ENCODE peak calls at places on chromosomes 6 and 20, in ten cellular contexts. Y is left lung; V is GM23248; I is mesenchymal stem cell; R is pancreas; C is heart left ventricle; T is neural progenitor cell; S is HepG2; H is effector memory CD4-positive, alpha-beta T cell; D is endodermal cell. N is an unnamed sample. For H3K4me1 and H3K36me3, the result is how much of the 10 kb centered on the place peaks cover.

GRCh38 chr6:160974304-160974771 is 17.2 kb upstream of the MAP3K4 start:
- DNase-seq in Y (peak), V (peak), I (peak), R (peak), C (peak), T (no peak), S (no peak), H (no peak), D (no peak), N (peak)

GRCh38 chr6:1197309-1197708 is 114.6 kb upstream of the FOXQ1 start:
- DNase-seq in Y (no peak), V (no peak), I (no peak), R (no peak), C (no peak), T (no peak), S (no peak), H (no peak), D (no peak), N (no peak)

GRCh38 chr6:34181903-34182302 is 36.0 kb upstream of the GRM4 start:
- DNase-seq in Y (no peak), V (no peak), I (no peak), R (no peak), C (no peak), T (no peak), S (no peak), H (no peak), D (no peak), N (peak)

GRCh38 chr6:30886897-30887255 is 2.6 kb downstream of the DDR1 start:
- DNase-seq in Y (no peak), V (no peak), I (no peak), R (no peak), C (no peak), T (no peak), S (no peak), H (no peak), D (no peak), N (no peak)

GRCh38 chr20:21396921-21397340 is 395 bp downstream of the NKX2-4 start:
- DNase-seq in Y (no peak), V (peak), I (no peak), R (no peak), C (no peak), T (peak), S (no peak), H (no peak), D (peak), N (peak)

GRCh38 chr20:37392441-37393195 is 46.7 kb downstream of the SRC start:
- DNase-seq in Y (no peak), V (peak), I (no peak), R (no peak), C (no peak), T (peak), S (peak), H (no peak), D (peak), N (peak)

GRCh38 chr20:57476073-57476526 is 48.8 kb downstream of the CTCFL start:
- DNase-seq in Y (no peak), V (no peak), I (no peak), R (no peak), C (no peak), T (no peak), S (no peak), H (no peak), D (peak), N (peak)

GRCh38 chr6:161161889-161162624 is 111.8 kb downstream of the AGPAT4 start:
- DNase-seq in Y (no peak), V (peak), I (peak), R (no peak), C (no peak), T (no peak), S (no peak), H (no peak), D (no peak), N (no peak)

GRCh38 chr6:27492776-27493175 is 19.9 kb upstream of the ZNF184 start:
- DNase-seq in Y (no peak), V (no peak), I (no peak), R (no peak), C (no peak), T (no peak), S (no peak), H (no peak), D (no peak), N (no peak)

GRCh38 chr20:31673943-31674463 is 36.3 kb downstream of the COX4I2 start:
- DNase-seq in Y (no peak), V (no peak), I (no peak), R (no peak), C (no peak), T (no peak), S (no peak), H (no peak), D (no peak), N (no peak)

GRCh38 chr6:100134703-100135102 is 140.7 kb upstream of the MCHR2 start:
- DNase-seq in Y (no peak), V (peak), I (peak), R (no peak), C (no peak), T (no peak), S (no peak), H (no peak), D (no peak), N (no peak)

GRCh38 chr6:2030682-2031244 is 214.6 kb downstream of the GMDS start:
- DNase-seq in Y (no peak), V (no peak), I (no peak), R (no peak), C (no peak), T (no peak), S (no peak), H (no peak), D (no peak), N (no peak)

GRCh38 chr6:65671922-65672321 is 35.1 kb downstream of the EYS start:
- DNase-seq in Y (no peak), V (no peak), I (no peak), R (no peak), C (no peak), T (no peak), S (peak), H (no peak), D (no peak), N (no peak)

GRCh38 chr6:144194293-144194828 is 44.0 kb downstream of the STX11 start:
- DNase-seq in Y (no peak), V (no peak), I (no peak), R (no peak), C (no peak), T (no peak), S (no peak), H (no peak), D (no peak), N (no peak)

GRCh38 chr6:128882560-128882959 is 378 bp upstream of the LAMA2 start:
- DNase-seq in Y (no peak), V (peak), I (no peak), R (no peak), C (no peak), T (peak), S (no peak), H (no peak), D (peak), N (no peak)

GRCh38 chr6:129280719-129281118 is 397.8 kb downstream of the LAMA2 start:
- DNase-seq in Y (no peak), V (no peak), I (no peak), R (no peak), C (no peak), T (no peak), S (no peak), H (peak), D (no peak), N (no peak)

GRCh38 chr6:123742626-123743025 is 61.0 kb upstream of the NKAIN2 start:
- DNase-seq in Y (no peak), V (no peak), I (no peak), R (no peak), C (no peak), T (no peak), S (no peak), H (no peak), D (no peak), N (no peak)

GRCh38 chr20:59925894-59926293 is 7.5 kb downstream of the SYCP2 start:
- DNase-seq in Y (no peak), V (no peak), I (no peak), R (no peak), C (no peak), T (no peak), S (no peak), H (no peak), D (no peak), N (no peak)

GRCh38 chr6:16712931-16713484 is 48.3 kb downstream of the ATXN1 start:
- DNase-seq in Y (peak), V (peak), I (peak), R (no peak), C (no peak), T (no peak), S (no peak), H (no peak), D (peak), N (no peak)

GRCh38 chr6:163367388-163368183 is 46.9 kb upstream of the QKI start:
- DNase-seq in Y (peak), V (no peak), I (no peak), R (no peak), C (no peak), T (no peak), S (no peak), H (no peak), D (no peak), N (no peak)

GRCh38 chr20:53865905-53866786 is 204.2 kb downstream of the BCAS1 start:
- DNase-seq in Y (peak), V (peak), I (peak), R (peak), C (peak), T (peak), S (peak), H (no peak), D (peak), N (no peak)

GRCh38 chr20:45878076-45878731 is 2.8 kb upstream of the ZSWIM1 start:
- DNase-seq in Y (no peak), V (peak), I (no peak), R (no peak), C (no peak), T (no peak), S (no peak), H (no peak), D (no peak), N (peak)

GRCh38 chr20:15763344-15763743 is 809.9 kb downstream of the KIF16B start:
- DNase-seq in Y (no peak), V (peak), I (no peak), R (no peak), C (no peak), T (no peak), S (no peak), H (no peak), D (no peak), N (no peak)

GRCh38 chr6:1995521-1996110 is 249.8 kb downstream of the GMDS start:
- DNase-seq in Y (no peak), V (peak), I (no peak), R (no peak), C (no peak), T (no peak), S (no peak), H (no peak), D (no peak), N (no peak)

GRCh38 chr6:70338775-70339174 is 35.9 kb upstream of the COL9A1 start:
- DNase-seq in Y (no peak), V (no peak), I (no peak), R (no peak), C (no peak), T (no peak), S (no peak), H (no peak), D (no peak), N (no peak)

GRCh38 chr6:144678844-144679243 is 393.7 kb downstream of the UTRN start:
- DNase-seq in Y (no peak), V (peak), I (no peak), R (no peak), C (no peak), T (no peak), S (no peak), H (no peak), D (no peak), N (no peak)

GRCh38 chr6:3005874-3006273 is 6.2 kb downstream of the NQO2 start:
- DNase-seq in Y (no peak), V (no peak), I (no peak), R (no peak), C (no peak), T (no peak), S (no peak), H (no peak), D (peak), N (peak)

GRCh38 chr20:57475388-57476072 is 49.4 kb downstream of the CTCFL start:
- DNase-seq in Y (no peak), V (no peak), I (no peak), R (no peak), C (no peak), T (no peak), S (no peak), H (no peak), D (peak), N (peak)

GRCh38 chr6:150878347-150879213 is 13.1 kb downstream of the MTHFD1L start:
- DNase-seq in Y (no peak), V (no peak), I (no peak), R (no peak), C (no peak), T (peak), S (peak), H (no peak), D (peak), N (no peak)

GRCh38 chr6:48833916-48834315 is 629.1 kb downstream of the MMUT start:
- DNase-seq in Y (no peak), V (no peak), I (no peak), R (no peak), C (no peak), T (no peak), S (no peak), H (no peak), D (no peak), N (no peak)

GRCh38 chr6:16168121-16168520 is 39.2 kb downstream of the MYLIP start:
- DNase-seq in Y (peak), V (no peak), I (peak), R (no peak), C (no peak), T (no peak), S (no peak), H (no peak), D (no peak), N (no peak)

GRCh38 chr6:128519931-128520435 is 416 bp downstream of the PTPRK start:
- DNase-seq in Y (peak), V (peak), I (no peak), R (peak), C (no peak), T (no peak), S (no peak), H (no peak), D (peak), N (peak)

GRCh38 chr20:16615199-16615598 is 42.0 kb upstream of the KIF16B start:
- DNase-seq in Y (no peak), V (peak), I (peak), R (no peak), C (peak), T (no peak), S (no peak), H (no peak), D (no peak), N (no peak)

GRCh38 chr20:44405785-44406571 is 50.5 kb downstream of the HNF4A start:
- DNase-seq in Y (no peak), V (no peak), I (no peak), R (no peak), C (no peak), T (no peak), S (no peak), H (no peak), D (no peak), N (no peak)

GRCh38 chr6:14360565-14360964 is 243.0 kb downstream of the CD83 start:
- DNase-seq in Y (no peak), V (no peak), I (no peak), R (no peak), C (peak), T (no peak), S (no peak), H (no peak), D (no peak), N (no peak)
- H3K4me1 ChIP-seq in Y (under half), V (under half), I (under half), R (under half), C (under half), T (under half), S (under half), H (under half), D (under half), N (under half)

DNA sequence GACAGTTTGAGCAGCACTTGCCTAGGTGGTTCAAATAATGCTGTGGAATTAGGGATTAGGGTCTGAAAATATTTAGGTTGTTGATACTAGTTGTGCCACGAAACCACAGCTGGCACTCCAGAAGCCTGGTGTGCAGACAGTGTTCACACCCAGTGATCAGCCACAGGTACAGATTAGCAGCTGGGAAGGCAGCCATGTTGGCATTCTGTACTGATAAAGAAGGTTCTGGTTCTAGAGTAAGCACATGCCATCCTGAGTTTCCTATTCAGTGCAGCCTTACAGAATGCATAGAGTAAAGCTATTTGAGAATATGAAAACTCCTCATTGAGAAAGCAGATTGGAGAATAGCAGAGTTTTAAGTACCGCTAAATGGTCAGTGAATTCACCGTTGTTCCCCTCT is 30.0 kb downstream of the TMEM74B start:
- DNase-seq in Y (no peak), V (no peak), I (no peak), R (no peak), C (no peak), T (no peak), S (no peak), H (no peak), D (no peak), N (no peak)
- H3K36me3 ChIP-seq in Y (half or more), V (under half), I (half or more), R (under half), C (under half), T (under half), S (half or more), H (under half), D (under half), N (under half)

GRCh38 chr20:2124632-2125131 is 23.1 kb downstream of the STK35 start:
- DNase-seq in Y (no peak), V (no peak), I (no peak), R (no peak), C (no peak), T (no peak), S (no peak), H (no peak), D (no peak), N (no peak)
- H3K4me1 ChIP-seq in Y (under half), V (under half), I (under half), R (under half), C (under half), T (under half), S (under half), H (under half), D (under half), N (under half)

GRCh38 chr6:38681850-38682249 is 21.1 kb downstream of the GLO1 start:
- DNase-seq in Y (no peak), V (no peak), I (no peak), R (no peak), C (no peak), T (no peak), S (no peak), H (no peak), D (no peak), N (no peak)

GRCh38 chr6:38676236-38676973 is 26.5 kb downstream of the GLO1 start:
- DNase-seq in Y (no peak), V (no peak), I (no peak), R (no peak), C (no peak), T (no peak), S (no peak), H (no peak), D (no peak), N (no peak)

GRCh38 chr6:38676974-38677544 is 25.9 kb downstream of the GLO1 start:
- DNase-seq in Y (no peak), V (no peak), I (no peak), R (no peak), C (no peak), T (no peak), S (no peak), H (no peak), D (no peak), N (no peak)

GRCh38 chr6:38679668-38680067 is 23.3 kb downstream of the GLO1 start:
- DNase-seq in Y (no peak), V (no peak), I (no peak), R (no peak), C (no peak), T (no peak), S (no peak), H (no peak), D (no peak), N (no peak)

DNA sequence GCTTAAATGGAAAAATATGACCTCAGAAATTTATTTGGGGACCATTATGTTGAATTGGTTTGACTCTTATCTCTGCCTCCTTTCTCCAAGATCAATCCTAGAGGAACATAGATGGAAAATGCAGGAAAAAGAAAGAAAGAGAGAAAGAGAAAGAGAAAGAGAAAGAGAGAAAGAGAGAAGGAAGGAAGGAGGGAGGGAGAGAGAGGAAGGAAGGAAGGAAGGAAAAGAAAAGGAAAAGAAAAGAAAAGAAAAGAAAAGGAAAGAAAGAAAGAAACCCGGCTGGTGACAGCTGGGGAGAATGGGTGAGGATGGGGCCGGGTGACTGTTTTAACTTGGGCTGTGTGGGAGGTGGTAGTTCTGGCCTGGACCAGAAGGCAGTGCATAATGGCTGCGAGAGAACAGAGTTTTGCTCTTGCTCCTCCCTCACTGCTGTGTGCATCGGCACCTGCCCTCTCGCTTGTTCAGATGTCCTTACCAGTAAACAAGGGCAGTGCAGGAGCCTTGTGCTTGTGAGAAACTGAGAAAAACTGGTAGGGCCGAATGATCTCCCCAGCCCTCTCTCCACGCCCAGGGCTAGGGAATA is 24.7 kb downstream of the GLO1 start:
- DNase-seq in Y (no peak), V (no peak), I (no peak), R (no peak), C (no peak), T (no peak), S (no peak), H (no peak), D (no peak), N (no peak)
- H3K36me3 ChIP-seq in Y (half or more), V (under half), I (half or more), R (under half), C (half or more), T (under half), S (half or more), H (under half), D (half or more), N (under half)

DNA sequence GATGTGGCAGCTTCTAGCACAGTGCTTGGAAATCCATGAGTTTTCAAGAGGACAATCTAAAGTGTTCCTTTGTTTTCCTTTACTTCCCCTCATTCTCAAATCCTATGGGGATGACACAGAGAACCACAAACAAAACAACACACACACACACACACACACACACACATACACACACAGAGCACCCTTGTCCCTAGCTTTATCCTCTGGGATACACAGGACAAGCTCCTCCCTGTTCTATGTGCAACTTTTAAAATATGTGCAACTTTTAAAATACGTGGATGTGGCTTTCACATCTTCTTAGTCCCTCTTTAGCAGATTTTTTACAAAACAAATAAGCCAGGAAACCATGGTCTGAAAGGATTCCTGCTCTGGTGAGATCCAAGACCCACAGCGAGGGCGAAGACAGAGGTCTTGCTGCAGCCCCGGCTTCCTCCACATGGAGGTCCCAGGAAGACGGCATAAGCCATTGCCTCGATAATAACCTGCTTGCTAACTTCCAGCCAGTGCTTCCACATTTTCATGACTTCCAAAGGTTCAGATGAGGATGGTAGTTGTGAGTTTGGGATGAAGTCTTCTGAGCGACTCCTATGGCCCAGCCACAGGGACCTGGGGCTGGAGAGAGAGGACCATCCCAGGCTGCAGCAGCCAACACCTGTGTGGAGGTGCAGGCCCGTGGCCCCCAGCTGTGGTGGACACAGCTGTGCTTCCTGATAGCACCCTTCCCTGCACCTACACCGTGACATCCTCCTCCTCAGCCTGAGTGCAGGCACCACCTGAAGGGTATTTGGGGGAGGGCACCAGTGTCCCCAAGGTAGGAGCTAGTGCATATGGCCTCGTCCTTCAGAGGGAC is 62.8 kb upstream of the CD93 start:
- DNase-seq in Y (no peak), V (no peak), I (no peak), R (no peak), C (no peak), T (no peak), S (no peak), H (no peak), D (peak), N (no peak)
- H3K4me1 ChIP-seq in Y (half or more), V (half or more), I (under half), R (under half), C (under half), T (under half), S (under half), H (under half), D (under half), N (under half)

N was measured in kidney.